ENCODE peak calls at places on chromosome 19, in nine cellular contexts. H, Q, F, S, L, O, Y, B and N are unnamed samples.
A peak's percentile ranks its signal among the peaks of the same experiment; 100 is the strongest.

GRCh38 chr19:2337329-2337707 is 8.8 kb downstream of the SPPL2B start:
- DNase-seq in S (peak; percentile 41), O (no peak), B (peak; percentile 69), L (peak; percentile 51), F (peak; percentile 29), Q (no peak), Y (no peak), H (peak; percentile 88), N (no peak)

GRCh38 chr19:33676999-33677665 is 55.4 kb downstream of the CHST8 start:
- DNase-seq in S (no peak), Y (no peak), H (no peak), Q (no peak), F (no peak), L (no peak), B (no peak), O (no peak), N (peak; percentile 57)

GRCh38 chr19:8089664-8090601 is 37.4 kb downstream of the CCL25 start:
- DNase-seq in L (no peak), O (no peak), B (no peak), H (no peak), F (no peak), Y (no peak), S (no peak), Q (no peak), N (no peak)

GRCh38 chr19:3357731-3358391 is 8.5 kb upstream of the NFIC start:
- DNase-seq in H (peak; percentile 58), B (no peak), Q (no peak), S (no peak), Y (no peak), L (no peak), F (no peak), O (no peak), N (no peak)

GRCh38 chr19:7540761-7541480 is 5.4 kb downstream of the PNPLA6 start:
- DNase-seq in L (no peak), H (no peak), Y (no peak), F (peak; percentile 20), O (no peak), Q (no peak), S (no peak), B (peak; percentile 40), N (no peak)

GRCh38 chr19:41868989-41869300 is 8.1 kb upstream of the CD79A start:
- DNase-seq in S (no peak), O (no peak), F (no peak), B (no peak), H (no peak), L (no peak), Y (no peak), Q (no peak), N (no peak)

GRCh38 chr19:45153339-45154063 is 7.3 kb downstream of the NKPD1 start:
- DNase-seq in H (peak; percentile 33), Q (no peak), B (peak; percentile 33), F (peak; percentile 38), Y (peak; percentile 39), O (peak; percentile 41), S (no peak), L (peak; percentile 41), N (no peak)

GRCh38 chr19:40521276-40521675 is 54.5 kb downstream of the SPTBN4 start:
- DNase-seq in F (peak; percentile 43), L (no peak), O (no peak), H (no peak), S (no peak), B (peak; percentile 51), Y (no peak), Q (no peak), N (no peak)

GRCh38 chr19:7658219-7658686 is 10.6 kb upstream of the RETN start:
- DNase-seq in L (no peak), S (no peak), B (no peak), H (no peak), Y (peak; percentile 77), O (no peak), Q (no peak), F (no peak), N (no peak)

GRCh38 chr19:55537741-55538111 is 793 bp upstream of the SBK2 start:
- DNase-seq in S (no peak), F (peak; percentile 42), H (no peak), L (no peak), B (no peak), Y (no peak), Q (no peak), O (no peak), N (no peak)